ENCODE peak calls at places on chromosomes 1 and 21, in ten cellular contexts. R is activated effector memory CD4-positive, alpha-beta T cell treated with anti-CD3 and anti-CD28 coated beads, Interleukin-2, amount 50 U/mL, for 16 hours; C is NCI-H1436; I is H7; E is nephron progenitor cell; P is CD4-positive, CD25-positive, alpha-beta regulatory T cell; G is DMS 273 treated with DMSO at 0.1 percent for 48 hours; J is posterior cingulate gyrus; K is left colon; S is WTC11. T is an unnamed sample.

GRCh38 chr1:153527023-153527724 is 8.6 kb downstream of the S100A6 start:
- DNase-seq in R (no peak), C (no peak), I (peak; percentile 63), E (no peak), P (no peak), G (no peak), J (peak; percentile 9), K (no peak), S (no peak), T (no peak)

GRCh38 chr1:220751130-220751529 is 3.0 kb downstream of the MTARC2 start:
- DNase-seq in R (no peak), C (no peak), I (no peak), E (no peak), P (no peak), G (no peak), J (no peak), K (peak; percentile 44), S (no peak), T (no peak)

GRCh38 chr1:19208710-19209438 is 1.2 kb downstream of the UBR4 start:
- DNase-seq in R (no peak), C (no peak), I (no peak), E (no peak), P (peak; percentile 14), G (no peak), J (no peak), K (no peak), S (no peak), T (no peak)

GRCh38 chr1:149844096-149844495 is 55.3 kb upstream of the BOLA1 start:
- DNase-seq in R (peak; percentile 60), C (no peak), I (no peak), E (no peak), P (peak; percentile 10), G (no peak), J (no peak), K (no peak), S (no peak), T (peak; percentile 7)

GRCh38 chr1:85799734-85800133 is 91.5 kb upstream of the ZNHIT6 start:
- DNase-seq in R (no peak), C (no peak), I (no peak), E (no peak), P (no peak), G (no peak), J (no peak), K (no peak), S (no peak), T (no peak)

GRCh38 chr1:157278383-157279156 is 140.4 kb upstream of the ETV3 start:
- DNase-seq in R (no peak), C (no peak), I (no peak), E (no peak), P (no peak), G (no peak), J (no peak), K (no peak), S (no peak), T (no peak)

GRCh38 chr1:205630241-205630640 is 1.6 kb downstream of the ELK4 start:
- DNase-seq in R (no peak), C (no peak), I (no peak), E (no peak), P (no peak), G (no peak), J (no peak), K (no peak), S (no peak), T (no peak)

GRCh38 chr1:99820546-99820945 is 29.6 kb upstream of the AGL start:
- DNase-seq in R (peak; percentile 64), C (no peak), I (no peak), E (no peak), P (peak; percentile 58), G (no peak), J (no peak), K (no peak), S (no peak), T (no peak)

GRCh38 chr1:16275591-16275990 is 38.6 kb upstream of the CPLANE2 start:
- DNase-seq in R (no peak), C (no peak), I (no peak), E (no peak), P (no peak), G (no peak), J (no peak), K (no peak), S (no peak), T (no peak)

GRCh38 chr1:7539772-7540175 is 231.3 kb upstream of the VAMP3 start:
- DNase-seq in R (peak; percentile 62), C (peak; percentile 66), I (peak; percentile 85), E (peak; percentile 59), P (no peak), G (no peak), J (peak; percentile 73), K (peak; percentile 62), S (peak; percentile 88), T (no peak)

GRCh38 chr1:3065396-3065795 is 3.6 kb upstream of the PRDM16 start:
- DNase-seq in R (peak; percentile 36), C (no peak), I (no peak), E (no peak), P (no peak), G (no peak), J (no peak), K (no peak), S (no peak), T (no peak)

GRCh38 chr1:58395355-58395754 is 151.2 kb downstream of the OMA1 start:
- DNase-seq in R (no peak), C (no peak), I (peak; percentile 19), E (no peak), P (no peak), G (no peak), J (no peak), K (no peak), S (no peak), T (no peak)

GRCh38 chr1:51622455-51622913 is 5.6 kb downstream of the OSBPL9 start:
- DNase-seq in R (no peak), C (peak; percentile 30), I (no peak), E (no peak), P (no peak), G (no peak), J (no peak), K (peak; percentile 18), S (no peak), T (no peak)

GRCh38 chr1:213250041-213250440 is 199.0 kb downstream of the RPS6KC1 start:
- DNase-seq in R (no peak), C (no peak), I (no peak), E (no peak), P (no peak), G (no peak), J (no peak), K (no peak), S (no peak), T (no peak)

GRCh38 chr1:40182956-40183710 is 21.9 kb downstream of the RLF start:
- DNase-seq in R (no peak), C (no peak), I (peak; percentile 44), E (no peak), P (peak; percentile 22), G (peak; percentile 99), J (no peak), K (no peak), S (no peak), T (no peak)

GRCh38 chr1:6601049-6601864 is 1.4 kb downstream of the KLHL21 start:
- DNase-seq in R (peak; percentile 93), C (no peak), I (peak; percentile 76), E (peak; percentile 39), P (peak; percentile 55), G (no peak), J (peak; percentile 82), K (peak; percentile 62), S (peak; percentile 41), T (peak; percentile 86)

GRCh38 chr1:39395357-39395831 is 96.0 kb upstream of the BMP8A start:
- DNase-seq in R (no peak), C (no peak), I (no peak), E (no peak), P (no peak), G (no peak), J (no peak), K (no peak), S (no peak), T (no peak)

GRCh38 chr21:40331804-40332203 is 464.6 kb downstream of the PCP4 start:
- DNase-seq in R (no peak), C (no peak), I (no peak), E (no peak), P (no peak), G (no peak), J (peak; percentile 55), K (no peak), S (no peak), T (no peak)